ENCODE peak calls at places on chromosomes 3 and 15, in eight cellular contexts. Q, E, F, O, K, L, S and I are unnamed samples.

GRCh38 chr3:12141350-12141749 is 17.4 kb downstream of the TIMP4 start:
- DNase-seq in Q (no peak), E (no peak), F (no peak), O (no peak), K (no peak), L (no peak), S (no peak), I (no peak)

GRCh38 chr3:121660356-121661171 is at the start of gene HCLS1:
- DNase-seq in Q (peak), E (no peak), F (no peak), O (peak), K (peak), L (peak), S (peak), I (peak)

GRCh38 chr3:29515451-29515850 is 234.6 kb downstream of the RBMS3 start:
- DNase-seq in Q (no peak), E (no peak), F (no peak), O (no peak), K (no peak), L (no peak), S (no peak), I (peak)

GRCh38 chr15:29364429-29365078 is 94.9 kb upstream of the NSMCE3 start:
- DNase-seq in Q (peak), E (no peak), F (no peak), O (no peak), K (no peak), L (no peak), S (no peak), I (peak)

GRCh38 chr15:99708563-99708962 is 24.7 kb downstream of the LYSMD4 start:
- DNase-seq in Q (peak), E (no peak), F (no peak), O (no peak), K (no peak), L (peak), S (no peak), I (no peak)

GRCh38 chr3:184459355-184459754 is 79.5 kb downstream of the CHRD start:
- DNase-seq in Q (no peak), E (no peak), F (no peak), O (no peak), K (no peak), L (no peak), S (no peak), I (peak)

GRCh38 chr15:43441316-43441715 is 51.6 kb downstream of the TP53BP1 start:
- DNase-seq in Q (peak), E (no peak), F (no peak), O (no peak), K (no peak), L (no peak), S (no peak), I (peak)

GRCh38 chr3:7999363-7999762 is 502.3 kb upstream of the LMCD1 start:
- DNase-seq in Q (no peak), E (no peak), F (no peak), O (no peak), K (no peak), L (no peak), S (no peak), I (no peak)

GRCh38 chr15:29134239-29134638 is 135.4 kb downstream of the NSMCE3 start:
- DNase-seq in Q (no peak), E (no peak), F (no peak), O (no peak), K (no peak), L (no peak), S (no peak), I (no peak)

GRCh38 chr3:134373942-134374790 is at the start of gene AMOTL2:
- DNase-seq in Q (peak), E (peak), F (peak), O (peak), K (no peak), L (peak), S (no peak), I (peak)

GRCh38 chr3:30970183-30970582 is 75.7 kb upstream of the GADL1 start:
- DNase-seq in Q (peak), E (no peak), F (no peak), O (no peak), K (no peak), L (no peak), S (no peak), I (peak)

GRCh38 chr3:152198655-152199054 is 70.1 kb upstream of the MBNL1 start:
- DNase-seq in Q (no peak), E (no peak), F (no peak), O (no peak), K (no peak), L (no peak), S (no peak), I (no peak)

GRCh38 chr15:80577552-80578205 is 117.4 kb upstream of the ABHD17C start:
- DNase-seq in Q (no peak), E (no peak), F (no peak), O (no peak), K (no peak), L (no peak), S (no peak), I (no peak)

GRCh38 chr3:36992806-36993325 is at the start of gene EPM2AIP1:
- DNase-seq in Q (peak), E (no peak), F (no peak), O (peak), K (no peak), L (peak), S (no peak), I (no peak)

GRCh38 chr3:142180761-142181362 is 31.5 kb upstream of the TFDP2 start:
- DNase-seq in Q (peak), E (no peak), F (no peak), O (peak), K (peak), L (no peak), S (no peak), I (peak)

GRCh38 chr3:66797916-66798560 is 200.1 kb upstream of the KBTBD8 start:
- DNase-seq in Q (no peak), E (peak), F (no peak), O (no peak), K (no peak), L (no peak), S (no peak), I (no peak)

GRCh38 chr3:170563712-170564423 is 22.0 kb downstream of the SLC7A14 start:
- DNase-seq in Q (peak), E (no peak), F (no peak), O (no peak), K (peak), L (no peak), S (no peak), I (no peak)

GRCh38 chr3:5078151-5078550 is 43.9 kb upstream of the ARL8B start:
- DNase-seq in Q (no peak), E (no peak), F (no peak), O (no peak), K (no peak), L (no peak), S (no peak), I (no peak)

GRCh38 chr3:181252626-181253025 is 263.1 kb upstream of the DNAJC19 start:
- DNase-seq in Q (no peak), E (no peak), F (peak), O (no peak), K (no peak), L (no peak), S (no peak), I (no peak)

GRCh38 chr3:55718475-55718874 is 231.4 kb upstream of the WNT5A start:
- DNase-seq in Q (peak), E (no peak), F (no peak), O (no peak), K (no peak), L (no peak), S (no peak), I (no peak)

GRCh38 chr3:67884345-67884744 is 229.9 kb upstream of the SUCLG2 start:
- DNase-seq in Q (no peak), E (no peak), F (no peak), O (no peak), K (no peak), L (no peak), S (no peak), I (no peak)

GRCh38 chr3:108806316-108806715 is 16.3 kb upstream of the TRAT1 start:
- DNase-seq in Q (no peak), E (no peak), F (no peak), O (no peak), K (no peak), L (no peak), S (no peak), I (no peak)

GRCh38 chr3:100042577-100042981 is 71.7 kb downstream of the FILIP1L start:
- DNase-seq in Q (no peak), E (no peak), F (no peak), O (no peak), K (no peak), L (no peak), S (no peak), I (no peak)

GRCh38 chr3:22372292-22372949 is 621.4 kb upstream of the ZNF385D start:
- DNase-seq in Q (no peak), E (no peak), F (no peak), O (no peak), K (no peak), L (peak), S (no peak), I (peak)